ENCODE peak calls at places on chromosomes 1 and 21, in five cellular contexts. N, W, D, X and B are unnamed samples.

GRCh38 chr1:171788696-171789095 is 7.2 kb downstream of the METTL13 start:
- DNase-seq in N (no peak), W (no peak), D (no peak), X (peak; percentile 44), B (no peak)

GRCh38 chr1:31689394-31689793 is 14.4 kb downstream of the COL16A1 start:
- DNase-seq in N (no peak), W (peak; percentile 13), D (peak; percentile 53), X (no peak), B (no peak)

GRCh38 chr21:38223893-38224540 is 32.8 kb upstream of the KCNJ15 start:
- DNase-seq in N (no peak), W (no peak), D (peak; percentile 42), X (no peak), B (no peak)

GRCh38 chr1:164613176-164613575 is 54.2 kb downstream of the PBX1 start:
- DNase-seq in N (no peak), W (no peak), D (no peak), X (no peak), B (no peak)

GRCh38 chr1:226964611-226965486 is 24.8 kb downstream of the COQ8A start:
- DNase-seq in N (no peak), W (no peak), D (no peak), X (no peak), B (no peak)

GRCh38 chr1:78054972-78055371 is 9.2 kb downstream of the GIPC2 start:
- DNase-seq in N (no peak), W (no peak), D (no peak), X (no peak), B (no peak)

GRCh38 chr1:71307451-71307850 is 226.6 kb upstream of the ZRANB2 start:
- DNase-seq in N (peak; percentile 7), W (no peak), D (no peak), X (peak; percentile 89), B (no peak)

GRCh38 chr21:34913786-34914185 is 135.3 kb downstream of the RUNX1 start:
- DNase-seq in N (no peak), W (no peak), D (no peak), X (no peak), B (no peak)

GRCh38 chr1:8464987-8465386 is 147.1 kb downstream of the SLC45A1 start:
- DNase-seq in N (no peak), W (no peak), D (no peak), X (no peak), B (no peak)

GRCh38 chr1:77538956-77539509 is 143.4 kb downstream of the ZZZ3 start:
- DNase-seq in N (no peak), W (no peak), D (no peak), X (peak; percentile 47), B (peak; percentile 54)

GRCh38 chr21:26844258-26845065 is 747 bp downstream of the ADAMTS1 start:
- DNase-seq in N (peak; percentile 73), W (peak; percentile 88), D (peak; percentile 74), X (no peak), B (no peak)

GRCh38 chr1:156623946-156624813 is 5.0 kb downstream of the HAPLN2 start:
- DNase-seq in N (peak; percentile 87), W (peak; percentile 79), D (peak; percentile 89), X (no peak), B (no peak)

GRCh38 chr1:30708361-30708728 is 15.0 kb downstream of the MATN1 start:
- DNase-seq in N (no peak), W (no peak), D (no peak), X (no peak), B (no peak)

GRCh38 chr21:38486221-38486620 is 12.1 kb downstream of the ERG start:
- DNase-seq in N (no peak), W (no peak), D (no peak), X (no peak), B (no peak)

GRCh38 chr21:42350899-42351543 is at the start of gene TFF2:
- DNase-seq in N (no peak), W (no peak), D (no peak), X (no peak), B (no peak)

GRCh38 chr21:25862596-25862995 is 127.8 kb downstream of the GABPA start:
- DNase-seq in N (no peak), W (no peak), D (peak; percentile 32), X (no peak), B (no peak)

GRCh38 chr1:236315518-236315917 is 33.8 kb upstream of the ERO1B start:
- DNase-seq in N (no peak), W (no peak), D (no peak), X (no peak), B (no peak)

GRCh38 chr1:24679725-24680124 is 36.6 kb downstream of the SRRM1 start:
- DNase-seq in N (peak; percentile 79), W (no peak), D (no peak), X (no peak), B (no peak)

GRCh38 chr1:2258996-2259395 is 30.9 kb downstream of the SKI start:
- DNase-seq in N (no peak), W (peak; percentile 27), D (no peak), X (no peak), B (no peak)

GRCh38 chr1:47545912-47546483 is 108.2 kb downstream of the FOXD2 start:
- DNase-seq in N (no peak), W (no peak), D (no peak), X (no peak), B (no peak)

GRCh38 chr1:228378453-228379164 is 28.0 kb downstream of the TRIM11 start:
- DNase-seq in N (peak; percentile 96), W (peak; percentile 96), D (peak; percentile 83), X (no peak), B (no peak)

GRCh38 chr1:187894349-187894748 is 1065.6 kb downstream of the PLA2G4A start:
- DNase-seq in N (no peak), W (no peak), D (no peak), X (no peak), B (no peak)

GRCh38 chr1:41364444-41365319 is 3.4 kb downstream of the FOXO6 start:
- DNase-seq in N (no peak), W (no peak), D (no peak), X (no peak), B (no peak)

GRCh38 chr1:214492405-214493075 is 58.9 kb downstream of the PTPN14 start:
- DNase-seq in N (no peak), W (no peak), D (no peak), X (no peak), B (no peak)

GRCh38 chr1:58975888-58976287 is 192.0 kb upstream of the JUN start:
- DNase-seq in N (no peak), W (no peak), D (no peak), X (no peak), B (no peak)

GRCh38 chr1:95640746-95641145 is 406.7 kb downstream of the RWDD3 start:
- DNase-seq in N (peak; percentile 27), W (no peak), D (no peak), X (no peak), B (peak; percentile 89)

GRCh38 chr1:227892930-227893695 is 54.6 kb downstream of the WNT9A start:
- DNase-seq in N (no peak), W (peak; percentile 39), D (no peak), X (no peak), B (no peak)

GRCh38 chr1:174736831-174737230 is 262.9 kb upstream of the CACYBP start:
- DNase-seq in N (no peak), W (no peak), D (no peak), X (no peak), B (no peak)

GRCh38 chr1:178928985-178929384 is 58.1 kb upstream of the ANGPTL1 start:
- DNase-seq in N (no peak), W (no peak), D (peak; percentile 62), X (no peak), B (no peak)

GRCh38 chr1:178037510-178038253 is 56.2 kb upstream of the RASAL2 start:
- DNase-seq in N (peak; percentile 91), W (peak; percentile 97), D (peak; percentile 78), X (peak; percentile 16), B (no peak)

GRCh38 chr1:58460469-58460868 is 86.1 kb downstream of the OMA1 start:
- DNase-seq in N (no peak), W (no peak), D (peak; percentile 54), X (peak; percentile 16), B (no peak)

GRCh38 chr1:103459385-103459784 is 66.1 kb upstream of the RNPC3 start:
- DNase-seq in N (no peak), W (no peak), D (peak; percentile 11), X (no peak), B (no peak)

GRCh38 chr1:244837597-244838258 is 2.3 kb downstream of the COX20 start:
- DNase-seq in N (no peak), W (no peak), D (no peak), X (no peak), B (no peak)
- H3K4me3 ChIP-seq in N (no peak overlapping the region), W (no peak overlapping the region), D (peak overlapping the region; percentile 82), X (peak overlapping the region; percentile 78), B (no peak overlapping the region)

GRCh38 chr21:31201144-31201543 is 142.9 kb downstream of the TIAM1 start:
- DNase-seq in N (no peak), W (no peak), D (no peak), X (no peak), B (no peak)
- H3K4me3 ChIP-seq in N (no peak overlapping the region), W (no peak overlapping the region), D (no peak overlapping the region), X (no peak overlapping the region), B (no peak overlapping the region)

GRCh38 chr1:46446646-46447498 is 42.8 kb upstream of the DMBX1 start:
- DNase-seq in N (peak; percentile 84), W (peak; percentile 87), D (peak; percentile 92), X (peak; percentile 12), B (peak; percentile 36)

GRCh38 chr1:46449223-46450159 is 40.1 kb upstream of the DMBX1 start:
- DNase-seq in N (no peak), W (no peak), D (no peak), X (no peak), B (no peak)

GRCh38 chr1:46445773-46446256 is 43.8 kb upstream of the DMBX1 start:
- DNase-seq in N (no peak), W (no peak), D (no peak), X (no peak), B (no peak)

GRCh38 chr1:46448109-46448911 is 41.3 kb upstream of the DMBX1 start:
- DNase-seq in N (peak; percentile 77), W (no peak), D (peak; percentile 60), X (no peak), B (no peak)

GRCh38 chr1:46447499-46448108 is 42.0 kb upstream of the DMBX1 start:
- DNase-seq in N (no peak), W (no peak), D (no peak), X (no peak), B (no peak)
- H3K4me3 ChIP-seq in N (no peak overlapping the region), W (no peak overlapping the region), D (peak overlapping the region; percentile 45), X (no peak overlapping the region), B (no peak overlapping the region)

GRCh38 chr1:26848947-26849774 is 13.8 kb upstream of the SFN start:
- DNase-seq in N (no peak), W (peak; percentile 60), D (no peak), X (no peak), B (no peak)
- H3K4me3 ChIP-seq in N (no peak overlapping the region), W (no peak overlapping the region), D (no peak overlapping the region), X (no peak overlapping the region), B (no peak overlapping the region)

DNA sequence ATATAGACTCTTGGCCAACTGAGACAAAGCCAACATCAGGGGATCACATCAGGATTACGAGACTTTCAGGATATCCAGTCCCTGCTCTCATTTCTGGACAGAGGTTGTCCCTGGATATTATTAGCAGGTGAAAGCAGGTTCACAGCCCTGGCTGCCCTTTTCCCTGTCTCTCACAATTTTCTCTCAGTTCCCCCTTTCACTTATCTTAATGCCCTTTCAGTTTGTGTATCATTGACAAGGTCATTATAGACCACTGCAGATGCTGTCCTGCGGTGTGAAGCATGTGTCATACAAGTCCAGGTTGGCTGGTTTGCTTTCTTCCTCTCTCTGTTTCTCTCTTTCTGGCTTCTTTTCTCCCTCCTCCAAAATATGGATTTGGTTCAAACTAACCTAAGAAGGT is 2.1 kb upstream of the KLHDC9 start:
- DNase-seq in N (no peak), W (no peak), D (no peak), X (no peak), B (no peak)
- H3K4me3 ChIP-seq in N (no peak overlapping the region), W (no peak overlapping the region), D (no peak overlapping the region), X (no peak overlapping the region), B (no peak overlapping the region)

GRCh38 chr1:201945863-201946223 is 505 bp downstream of the LMOD1 start:
- DNase-seq in N (no peak), W (no peak), D (no peak), X (no peak), B (no peak)
- H3K4me3 ChIP-seq in N (peak overlapping the region; percentile 72), W (peak overlapping the region; percentile 78), D (peak overlapping the region; percentile 47), X (peak overlapping the region; percentile 44), B (no peak overlapping the region)